ENCODE peak calls at places on chromosomes 16 and 17, in seven cellular contexts. H is HCT116, P is K562, S is H9, G is colonic mucosa, X is cardiac muscle cell, I is omental fat pad. N is an unnamed sample.

GRCh38 chr16:74700206-74701040 is at the start of gene MLKL:
- DNase-seq in H (peak; percentile 31), P (peak; percentile 43), S (peak; percentile 54), G (peak; percentile 69), X (peak; percentile 61), I (no peak), N (no peak)

GRCh38 chr16:79784007-79784406 is 183.5 kb upstream of the MAF start:
- DNase-seq in H (no peak), P (no peak), S (no peak), G (no peak), X (no peak), I (no peak), N (no peak)

GRCh38 chr16:14205666-14206065 is 134.5 kb downstream of the MRTFB start:
- DNase-seq in H (no peak), P (no peak), S (no peak), G (no peak), X (no peak), I (no peak), N (no peak)

GRCh38 chr17:71163121-71163812 is 957.6 kb upstream of the SOX9 start:
- DNase-seq in H (no peak), P (no peak), S (no peak), G (peak; percentile 35), X (peak; percentile 72), I (no peak), N (no peak)

GRCh38 chr17:6233339-6233738 is 163.2 kb downstream of the WSCD1 start:
- DNase-seq in H (no peak), P (no peak), S (no peak), G (no peak), X (no peak), I (no peak), N (no peak)

GRCh38 chr17:2071421-2072281 is 16.7 kb downstream of the HIC1 start:
- DNase-seq in H (no peak), P (no peak), S (no peak), G (peak; percentile 52), X (peak; percentile 80), I (no peak), N (no peak)

GRCh38 chr17:80187090-80187489 is 17.3 kb downstream of the CARD14 start:
- DNase-seq in H (no peak), P (no peak), S (no peak), G (no peak), X (peak; percentile 65), I (no peak), N (no peak)

GRCh38 chr17:20825539-20825938 is 217.3 kb downstream of the USP22 start:
- DNase-seq in H (no peak), P (no peak), S (no peak), G (no peak), X (no peak), I (no peak), N (no peak)

GRCh38 chr16:47052666-47053640 is 79.5 kb upstream of the DNAJA2 start:
- DNase-seq in H (no peak), P (no peak), S (no peak), G (no peak), X (no peak), I (no peak), N (no peak)

GRCh38 chr17:18038149-18038850 is 668 bp downstream of the ATPAF2 start:
- DNase-seq in H (no peak), P (no peak), S (no peak), G (no peak), X (no peak), I (no peak), N (no peak)

GRCh38 chr17:77475012-77475976 is 334.5 kb downstream of the SEC14L1 start:
- DNase-seq in H (no peak), P (no peak), S (no peak), G (no peak), X (peak; percentile 83), I (no peak), N (no peak)

GRCh38 chr17:9228408-9229159 is 207.3 kb downstream of the NTN1 start:
- DNase-seq in H (no peak), P (no peak), S (no peak), G (no peak), X (peak; percentile 74), I (no peak), N (no peak)

GRCh38 chr17:75249564-75249963 is 11.8 kb downstream of the GGA3 start:
- DNase-seq in H (no peak), P (no peak), S (no peak), G (no peak), X (no peak), I (no peak), N (no peak)

GRCh38 chr16:11668590-11669379 is 530 bp downstream of the SNN start:
- DNase-seq in H (no peak), P (no peak), S (no peak), G (no peak), X (no peak), I (no peak), N (no peak)

GRCh38 chr16:18834873-18835272 is 33.5 kb upstream of the ARL6IP1 start:
- DNase-seq in H (no peak), P (no peak), S (no peak), G (no peak), X (no peak), I (no peak), N (no peak)

GRCh38 chr16:3652373-3653037 is 2.0 kb upstream of the DNASE1 start:
- DNase-seq in H (no peak), P (no peak), S (no peak), G (no peak), X (no peak), I (peak; percentile 7), N (no peak)

GRCh38 chr16:3655791-3656490 is 1.4 kb downstream of the DNASE1 start:
- DNase-seq in H (no peak), P (no peak), S (peak; percentile 27), G (peak; percentile 46), X (no peak), I (no peak), N (no peak)

GRCh38 chr16:3655030-3655790 is 719 bp downstream of the DNASE1 start:
- DNase-seq in H (no peak), P (no peak), S (no peak), G (no peak), X (no peak), I (no peak), N (no peak)

GRCh38 chr16:3656491-3657468 is 2.3 kb downstream of the DNASE1 start:
- DNase-seq in H (no peak), P (no peak), S (peak; percentile 26), G (no peak), X (no peak), I (no peak), N (no peak)

DNA sequence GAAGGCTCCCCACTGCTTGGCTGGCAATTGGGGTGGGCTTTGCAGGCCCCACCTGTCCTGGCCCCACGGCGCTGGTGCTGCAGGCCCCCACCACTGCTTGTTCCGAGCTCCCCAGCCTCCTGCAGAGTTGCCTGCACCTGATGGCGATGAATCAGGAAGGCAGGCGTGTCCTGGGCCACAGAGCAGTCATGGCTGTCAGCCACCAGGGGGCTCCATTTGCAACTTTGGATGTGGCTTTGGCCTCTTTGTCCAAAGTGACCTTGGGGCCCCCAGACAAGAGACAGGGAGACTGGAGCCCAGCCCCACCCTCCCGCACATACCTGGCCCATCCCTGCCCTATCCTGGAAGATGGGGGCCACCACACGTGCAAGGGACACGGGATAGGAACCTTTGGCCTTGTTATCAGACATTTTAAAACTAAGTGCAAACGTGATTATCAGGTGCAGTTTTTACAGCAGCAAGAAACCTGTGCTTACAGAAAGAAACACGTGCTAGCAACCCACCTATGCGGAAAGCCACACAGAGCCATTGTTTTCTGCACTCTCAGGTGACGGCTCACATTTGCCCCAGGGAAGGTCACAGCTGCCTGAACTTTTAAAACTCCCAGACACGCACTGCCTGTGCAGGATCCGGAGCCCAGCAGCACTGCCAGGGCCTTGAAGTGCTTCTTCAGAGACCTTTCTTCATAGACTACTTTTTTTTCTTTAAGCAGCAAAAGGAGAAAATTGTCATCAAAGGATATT is at the start of gene DNASE1:
- DNase-seq in H (peak; percentile 47), P (peak; percentile 84), S (peak; percentile 86), G (peak; percentile 84), X (peak; percentile 64), I (no peak), N (peak; percentile 75)
- TF ChIP-seq CTCF in H (peak; percentile 55), P (peak; percentile 79), S (peak; percentile 92), G (peak; percentile 70), X (peak; percentile 69), I (no peak), N (peak; percentile 90)

DNA sequence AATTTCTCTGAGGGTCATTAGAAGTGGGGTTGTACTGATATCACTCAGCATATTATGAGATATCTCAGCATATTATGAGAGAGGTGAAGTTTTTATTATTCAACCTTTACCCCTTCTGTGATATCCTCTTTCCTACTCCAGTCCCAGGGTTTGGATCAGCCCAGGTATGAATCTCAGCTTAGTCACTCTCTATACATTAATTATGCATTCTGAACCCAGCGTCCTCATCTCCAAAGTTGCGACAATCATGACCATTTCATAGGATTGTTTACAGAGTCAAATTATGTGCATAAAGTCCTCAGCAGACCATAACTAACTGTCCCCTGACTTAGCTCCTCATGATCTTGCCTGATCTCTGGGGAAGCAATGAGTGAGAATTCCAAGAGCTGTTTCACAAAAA is 20.5 kb upstream of the BLMH start:
- DNase-seq in H (no peak), P (no peak), S (no peak), G (no peak), X (no peak), I (no peak), N (no peak)
- TF ChIP-seq CTCF in H (no peak), P (no peak), S (no peak), G (no peak), X (no peak), I (no peak), N (no peak)

DNA sequence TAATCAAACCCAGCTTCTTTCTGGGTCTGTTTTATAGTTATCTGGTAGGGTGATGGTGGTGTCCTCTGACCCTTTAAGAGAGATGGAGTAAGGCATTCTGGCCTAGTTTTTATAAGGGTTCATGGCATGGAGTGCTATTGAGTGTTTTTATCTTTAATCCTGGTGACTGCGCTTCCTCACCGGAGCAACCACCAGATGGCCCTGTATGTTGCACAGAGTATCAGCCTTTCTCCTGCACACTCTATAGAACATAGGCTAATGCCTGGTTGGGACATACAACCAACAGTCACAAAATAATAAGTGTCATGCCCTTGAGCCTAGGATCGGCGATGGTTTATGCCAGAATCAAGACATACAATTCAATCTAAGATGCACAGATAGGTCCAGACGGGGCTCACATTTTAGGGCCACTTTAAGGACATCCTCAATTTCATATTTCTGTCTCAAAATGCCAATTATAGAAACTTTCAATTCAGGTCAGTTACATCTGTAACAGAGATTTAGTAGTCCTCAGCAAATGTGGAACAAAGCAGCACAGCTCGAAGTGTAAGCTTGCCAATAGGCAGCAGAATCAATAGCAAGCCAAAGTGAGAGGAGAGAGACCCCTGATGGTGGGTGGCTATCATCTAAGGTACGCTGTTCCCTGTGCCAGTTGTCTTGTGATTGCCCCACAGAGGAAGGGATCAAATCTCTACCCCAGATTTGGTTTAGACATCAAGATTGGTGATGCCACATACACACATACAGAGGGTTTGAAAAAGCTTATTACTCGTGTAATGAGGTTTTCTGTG is 37.2 kb upstream of the HOXB9 start:
- DNase-seq in H (no peak), P (no peak), S (no peak), G (no peak), X (no peak), I (no peak), N (no peak)
- TF ChIP-seq CTCF in H (peak; percentile 8), P (peak; percentile 61), S (peak; percentile 32), G (no peak), X (peak; percentile 17), I (no peak), N (peak; percentile 8)

DNA sequence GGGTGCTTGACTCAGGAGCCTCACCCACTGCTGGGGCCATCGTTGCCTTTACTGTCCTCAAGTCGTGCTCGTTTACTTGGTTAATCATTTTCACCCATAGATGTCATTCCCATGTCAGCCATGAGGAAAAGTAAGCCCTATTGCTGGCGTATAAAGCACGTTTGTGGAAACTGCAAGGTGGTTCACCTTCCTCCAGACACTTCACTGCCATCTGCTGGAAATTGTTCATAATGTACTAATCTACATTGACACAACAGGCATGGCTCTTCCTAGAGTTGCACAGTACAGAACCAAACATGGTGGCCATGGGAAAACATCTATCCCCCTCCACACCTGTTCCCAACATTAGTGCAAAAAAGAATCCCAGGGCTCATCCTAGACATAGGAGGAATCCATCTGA is 116.6 kb downstream of the ZNF18 start:
- DNase-seq in H (peak; percentile 48), P (peak; percentile 11), S (no peak), G (peak; percentile 23), X (peak; percentile 2), I (no peak), N (no peak)
- TF ChIP-seq CTCF in H (no peak), P (peak; percentile 50), S (peak; percentile 47), G (no peak), X (no peak), I (no peak), N (peak; percentile 52)